ENCODE peak calls at places on chromosomes 12 and 14, in ten cellular contexts. One of them, this sample, is unnamed.
A peak's percentile ranks its signal among the peaks of the same experiment; 100 is the strongest.

GRCh38 chr12:111339306-111339938 is 29.5 kb downstream of the PHETA1 start:
- DNase-seq in fibroblast of mammary gland: no peak
- DNase-seq in osteocyte: no peak
- DNase-seq in OCI-LY7: no peak
- DNase-seq in tibial artery: no peak
- DNase-seq in lower leg skin: no peak
- DNase-seq in endothelial cell: no peak
- DNase-seq in endothelial cell of umbilical vein: no peak
- DNase-seq in kidney: no peak
- DNase-seq in cardiac muscle cell: no peak
- DNase-seq in this sample: no peak

GRCh38 chr12:83461326-83461985 is 774.8 kb downstream of the TMTC2 start:
- DNase-seq in fibroblast of mammary gland: peak; percentile 5
- DNase-seq in endothelial cell: no peak
- DNase-seq in endothelial cell of umbilical vein: no peak
- DNase-seq in cardiac muscle cell: no peak
- DNase-seq in osteocyte: no peak
- DNase-seq in lower leg skin: no peak
- DNase-seq in kidney: no peak
- DNase-seq in OCI-LY7: no peak
- DNase-seq in tibial artery: no peak
- DNase-seq in this sample: no peak

GRCh38 chr14:21723431-21724045 is 49.9 kb upstream of the OR4E1 start:
- DNase-seq in osteocyte: no peak
- DNase-seq in cardiac muscle cell: peak; percentile 81
- DNase-seq in kidney: no peak
- DNase-seq in endothelial cell of umbilical vein: no peak
- DNase-seq in OCI-LY7: peak; percentile 50
- DNase-seq in endothelial cell: peak; percentile 65
- DNase-seq in fibroblast of mammary gland: peak; percentile 15
- DNase-seq in lower leg skin: no peak
- DNase-seq in tibial artery: no peak
- DNase-seq in this sample: peak; percentile 71

GRCh38 chr14:95611293-95611880 is 74.8 kb upstream of the TCL1B start:
- DNase-seq in OCI-LY7: peak; percentile 77
- DNase-seq in osteocyte: no peak
- DNase-seq in endothelial cell: no peak
- DNase-seq in lower leg skin: no peak
- DNase-seq in endothelial cell of umbilical vein: no peak
- DNase-seq in kidney: no peak
- DNase-seq in cardiac muscle cell: no peak
- DNase-seq in tibial artery: no peak
- DNase-seq in fibroblast of mammary gland: no peak
- DNase-seq in this sample: no peak

GRCh38 chr14:76584271-76584702 is 177.0 kb upstream of the VASH1 start:
- DNase-seq in lower leg skin: no peak
- DNase-seq in kidney: no peak
- DNase-seq in endothelial cell: no peak
- DNase-seq in fibroblast of mammary gland: no peak
- DNase-seq in cardiac muscle cell: no peak
- DNase-seq in tibial artery: no peak
- DNase-seq in OCI-LY7: no peak
- DNase-seq in endothelial cell of umbilical vein: peak; percentile 91
- DNase-seq in osteocyte: no peak
- DNase-seq in this sample: peak; percentile 54

GRCh38 chr14:101975231-101975630 is 10.9 kb downstream of the DYNC1H1 start:
- DNase-seq in endothelial cell: no peak
- DNase-seq in endothelial cell of umbilical vein: no peak
- DNase-seq in fibroblast of mammary gland: no peak
- DNase-seq in cardiac muscle cell: no peak
- DNase-seq in OCI-LY7: no peak
- DNase-seq in osteocyte: no peak
- DNase-seq in kidney: no peak
- DNase-seq in tibial artery: no peak
- DNase-seq in lower leg skin: no peak
- DNase-seq in this sample: no peak

GRCh38 chr14:68106917-68107316 is 287.3 kb downstream of the RAD51B start:
- DNase-seq in osteocyte: no peak
- DNase-seq in kidney: no peak
- DNase-seq in lower leg skin: no peak
- DNase-seq in endothelial cell of umbilical vein: no peak
- DNase-seq in fibroblast of mammary gland: no peak
- DNase-seq in cardiac muscle cell: no peak
- DNase-seq in endothelial cell: no peak
- DNase-seq in OCI-LY7: no peak
- DNase-seq in tibial artery: no peak
- DNase-seq in this sample: no peak

GRCh38 chr12:22046968-22047390 is 961 bp downstream of the CMAS start:
- DNase-seq in fibroblast of mammary gland: peak; percentile 31
- DNase-seq in tibial artery: no peak
- DNase-seq in cardiac muscle cell: no peak
- DNase-seq in osteocyte: no peak
- DNase-seq in lower leg skin: no peak
- DNase-seq in OCI-LY7: no peak
- DNase-seq in endothelial cell: no peak
- DNase-seq in kidney: no peak
- DNase-seq in endothelial cell of umbilical vein: no peak
- DNase-seq in this sample: no peak

GRCh38 chr12:2154050-2154449 is 101.3 kb downstream of the CACNA1C start:
- DNase-seq in tibial artery: no peak
- DNase-seq in endothelial cell: no peak
- DNase-seq in lower leg skin: no peak
- DNase-seq in endothelial cell of umbilical vein: no peak
- DNase-seq in fibroblast of mammary gland: peak; percentile 76
- DNase-seq in osteocyte: no peak
- DNase-seq in kidney: no peak
- DNase-seq in cardiac muscle cell: no peak
- DNase-seq in OCI-LY7: no peak
- DNase-seq in this sample: no peak

GRCh38 chr14:74148705-74149104 is 63.9 kb downstream of the LIN52 start:
- DNase-seq in endothelial cell of umbilical vein: no peak
- DNase-seq in cardiac muscle cell: no peak
- DNase-seq in endothelial cell: no peak
- DNase-seq in tibial artery: no peak
- DNase-seq in lower leg skin: no peak
- DNase-seq in OCI-LY7: no peak
- DNase-seq in fibroblast of mammary gland: no peak
- DNase-seq in osteocyte: no peak
- DNase-seq in kidney: no peak
- DNase-seq in this sample: no peak

GRCh38 chr14:77613207-77613606 is 3.2 kb downstream of the SPTLC2 start:
- DNase-seq in OCI-LY7: no peak
- DNase-seq in endothelial cell: no peak
- DNase-seq in cardiac muscle cell: no peak
- DNase-seq in tibial artery: no peak
- DNase-seq in osteocyte: no peak
- DNase-seq in lower leg skin: peak; percentile 10
- DNase-seq in fibroblast of mammary gland: no peak
- DNase-seq in endothelial cell of umbilical vein: peak; percentile 33
- DNase-seq in kidney: no peak
- DNase-seq in this sample: no peak

DNA sequence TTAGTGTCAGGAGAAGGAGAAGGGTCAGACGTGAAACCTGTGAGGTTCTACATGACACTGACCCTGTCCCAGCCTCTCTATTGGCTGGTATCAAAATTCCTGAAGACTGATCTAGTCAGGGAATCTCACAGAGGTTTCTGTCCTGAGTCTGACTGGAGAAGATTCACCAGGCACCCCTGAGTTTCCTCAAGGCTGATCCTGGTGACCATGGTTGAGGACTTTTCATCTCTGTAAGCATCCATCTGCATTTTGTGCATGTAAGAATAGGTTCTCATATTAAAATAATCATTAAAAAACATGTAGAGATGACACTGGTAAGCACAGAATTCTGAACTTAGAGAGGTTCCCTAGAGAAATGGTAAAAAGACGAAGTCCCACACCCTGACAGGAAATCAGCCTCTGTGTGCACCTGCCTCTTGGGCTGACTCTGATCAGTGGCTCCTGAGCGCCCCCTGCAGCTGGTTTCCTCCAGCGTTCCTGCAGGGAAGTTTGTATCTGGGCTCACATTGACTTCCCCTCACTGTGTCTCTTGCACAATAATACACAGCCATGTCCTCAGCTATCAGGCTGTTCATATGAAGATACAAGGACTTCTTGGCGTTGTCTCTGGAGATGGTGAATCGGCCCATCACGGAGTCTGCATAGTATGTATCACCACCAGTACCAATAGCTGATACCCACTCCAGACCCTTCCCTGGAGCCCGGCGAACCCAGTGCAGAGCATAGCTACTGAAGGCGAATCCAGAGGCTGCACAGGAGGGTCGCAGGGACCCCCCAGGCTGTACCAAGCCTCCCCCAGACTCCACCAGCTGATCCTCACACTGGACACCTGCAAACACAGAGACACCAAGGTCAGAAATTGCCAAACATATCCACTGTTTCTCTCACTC is 991.9 kb downstream of the TMEM121 start:
- DNase-seq in fibroblast of mammary gland: no peak
- DNase-seq in tibial artery: no peak
- DNase-seq in OCI-LY7: peak; percentile 14
- DNase-seq in kidney: no peak
- DNase-seq in cardiac muscle cell: no peak
- DNase-seq in endothelial cell of umbilical vein: no peak
- DNase-seq in osteocyte: no peak
- DNase-seq in lower leg skin: no peak
- DNase-seq in endothelial cell: no peak
- DNase-seq in this sample: no peak
- TF ChIP-seq CTCF in fibroblast of mammary gland: no peak
- TF ChIP-seq CTCF in tibial artery: no peak
- TF ChIP-seq CTCF in OCI-LY7: peak; percentile 42
- TF ChIP-seq CTCF in kidney: no peak
- TF ChIP-seq CTCF in cardiac muscle cell: no peak
- TF ChIP-seq CTCF in endothelial cell of umbilical vein: no peak
- TF ChIP-seq CTCF in osteocyte: no peak
- TF ChIP-seq CTCF in lower leg skin: no peak
- TF ChIP-seq CTCF in endothelial cell: no peak
- TF ChIP-seq CTCF in this sample: no peak

GRCh38 chr12:125981610-125982253 is 916.5 kb downstream of the AACS start:
- DNase-seq in endothelial cell of umbilical vein: no peak
- DNase-seq in osteocyte: no peak
- DNase-seq in cardiac muscle cell: no peak
- DNase-seq in endothelial cell: no peak
- DNase-seq in kidney: no peak
- DNase-seq in fibroblast of mammary gland: no peak
- DNase-seq in OCI-LY7: no peak
- DNase-seq in lower leg skin: no peak
- DNase-seq in tibial artery: no peak
- DNase-seq in this sample: no peak

GRCh38 chr12:125983094-125983783 is 918.0 kb downstream of the AACS start:
- DNase-seq in fibroblast of mammary gland: no peak
- DNase-seq in cardiac muscle cell: peak; percentile 93
- DNase-seq in tibial artery: no peak
- DNase-seq in endothelial cell: no peak
- DNase-seq in lower leg skin: no peak
- DNase-seq in osteocyte: peak; percentile 88
- DNase-seq in kidney: no peak
- DNase-seq in OCI-LY7: no peak
- DNase-seq in endothelial cell of umbilical vein: no peak
- DNase-seq in this sample: peak; percentile 90

GRCh38 chr12:125988545-125988944 is 923.3 kb downstream of the AACS start:
- DNase-seq in tibial artery: no peak
- DNase-seq in endothelial cell of umbilical vein: no peak
- DNase-seq in osteocyte: no peak
- DNase-seq in cardiac muscle cell: no peak
- DNase-seq in OCI-LY7: no peak
- DNase-seq in kidney: no peak
- DNase-seq in lower leg skin: no peak
- DNase-seq in endothelial cell: no peak
- DNase-seq in fibroblast of mammary gland: no peak
- DNase-seq in this sample: no peak

GRCh38 chr12:125989716-125990115 is 924.5 kb downstream of the AACS start:
- DNase-seq in tibial artery: no peak
- DNase-seq in lower leg skin: no peak
- DNase-seq in kidney: no peak
- DNase-seq in OCI-LY7: no peak
- DNase-seq in endothelial cell: no peak
- DNase-seq in osteocyte: no peak
- DNase-seq in cardiac muscle cell: no peak
- DNase-seq in endothelial cell of umbilical vein: no peak
- DNase-seq in fibroblast of mammary gland: no peak
- DNase-seq in this sample: no peak

GRCh38 chr12:125983784-125984510 is 918.7 kb downstream of the AACS start:
- DNase-seq in tibial artery: no peak
- DNase-seq in fibroblast of mammary gland: no peak
- DNase-seq in endothelial cell of umbilical vein: no peak
- DNase-seq in OCI-LY7: no peak
- DNase-seq in lower leg skin: no peak
- DNase-seq in cardiac muscle cell: peak; percentile 51
- DNase-seq in endothelial cell: no peak
- DNase-seq in osteocyte: no peak
- DNase-seq in kidney: no peak
- DNase-seq in this sample: peak; percentile 63
- TF ChIP-seq CTCF in tibial artery: no peak
- TF ChIP-seq CTCF in fibroblast of mammary gland: no peak
- TF ChIP-seq CTCF in endothelial cell of umbilical vein: no peak
- TF ChIP-seq CTCF in OCI-LY7: no peak
- TF ChIP-seq CTCF in lower leg skin: no peak
- TF ChIP-seq CTCF in cardiac muscle cell: no peak
- TF ChIP-seq CTCF in endothelial cell: no peak
- TF ChIP-seq CTCF in osteocyte: peak; percentile 9
- TF ChIP-seq CTCF in kidney: no peak
- TF ChIP-seq CTCF in this sample: no peak

DNA sequence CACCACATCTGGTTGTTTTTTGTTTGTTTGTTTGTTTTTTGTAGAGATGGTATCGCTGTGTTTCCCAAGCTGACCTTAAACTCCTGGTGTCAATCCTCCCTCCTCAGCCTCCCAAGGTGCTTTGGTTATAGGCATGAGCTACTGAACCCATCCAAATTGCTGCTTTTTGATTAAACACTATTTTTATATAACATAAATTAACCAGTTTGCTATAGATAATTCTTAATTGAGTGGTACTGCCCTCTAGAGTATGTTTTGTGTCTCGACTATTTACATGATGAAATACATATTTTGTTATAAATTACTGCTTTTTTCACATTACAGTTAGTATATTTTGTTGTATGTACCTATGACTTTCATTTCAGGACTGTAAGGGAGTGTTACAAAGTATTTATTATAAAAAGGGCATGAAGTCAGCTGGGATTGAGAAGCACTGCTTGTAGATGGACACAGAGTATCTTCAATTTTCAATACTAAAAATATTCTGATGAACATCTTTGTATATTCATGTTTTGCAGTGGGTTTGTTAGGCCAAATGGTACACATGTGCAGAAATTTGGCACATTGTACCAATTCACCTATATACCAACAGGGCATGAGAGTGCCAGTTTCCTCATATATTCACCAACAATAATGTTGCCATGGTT is 14.9 kb upstream of the SCAF11 start:
- DNase-seq in kidney: no peak
- DNase-seq in osteocyte: no peak
- DNase-seq in cardiac muscle cell: no peak
- DNase-seq in endothelial cell of umbilical vein: peak; percentile 34
- DNase-seq in OCI-LY7: peak; percentile 32
- DNase-seq in tibial artery: no peak
- DNase-seq in fibroblast of mammary gland: peak; percentile 36
- DNase-seq in lower leg skin: no peak
- DNase-seq in endothelial cell: no peak
- DNase-seq in this sample: no peak
- TF ChIP-seq CTCF in kidney: no peak
- TF ChIP-seq CTCF in osteocyte: peak; percentile 58
- TF ChIP-seq CTCF in cardiac muscle cell: peak; percentile 49
- TF ChIP-seq CTCF in endothelial cell of umbilical vein: no peak
- TF ChIP-seq CTCF in OCI-LY7: peak; percentile 83
- TF ChIP-seq CTCF in tibial artery: no peak
- TF ChIP-seq CTCF in fibroblast of mammary gland: peak; percentile 37
- TF ChIP-seq CTCF in lower leg skin: no peak
- TF ChIP-seq CTCF in endothelial cell: no peak
- TF ChIP-seq CTCF in this sample: no peak

GRCh38 chr14:35337557-35338255 is 45.5 kb downstream of the PSMA6 start:
- DNase-seq in endothelial cell of umbilical vein: no peak
- DNase-seq in endothelial cell: no peak
- DNase-seq in OCI-LY7: no peak
- DNase-seq in cardiac muscle cell: no peak
- DNase-seq in tibial artery: no peak
- DNase-seq in lower leg skin: no peak
- DNase-seq in kidney: no peak
- DNase-seq in fibroblast of mammary gland: no peak
- DNase-seq in osteocyte: no peak
- DNase-seq in this sample: no peak
- TF ChIP-seq CTCF in endothelial cell of umbilical vein: no peak
- TF ChIP-seq CTCF in endothelial cell: no peak
- TF ChIP-seq CTCF in OCI-LY7: no peak
- TF ChIP-seq CTCF in cardiac muscle cell: no peak
- TF ChIP-seq CTCF in tibial artery: no peak
- TF ChIP-seq CTCF in lower leg skin: no peak
- TF ChIP-seq CTCF in kidney: no peak
- TF ChIP-seq CTCF in fibroblast of mammary gland: no peak
- TF ChIP-seq CTCF in osteocyte: no peak
- TF ChIP-seq CTCF in this sample: no peak

This sample was measured in nephron progenitor cell.